ENCODE peak calls at places on chromosomes 7 and 10, in ten cellular contexts. U is HCT116, O is MM.1S, P is endodermal cell, C is neural progenitor cell, H is K562, J is fibroblast of lung, T is IMR-90, R is endothelial cell of umbilical vein, V is H9. B is an unnamed sample.

GRCh38 chr7:17781491-17782215 is 158.6 kb downstream of the SNX13 start:
- DNase-seq in U (peak), O (no peak), P (no peak), C (no peak), H (no peak), J (peak), T (peak), R (peak), V (no peak), B (no peak)

GRCh38 chr10:116826803-116827202 is 22.5 kb upstream of the ENO4 start:
- DNase-seq in U (peak), O (no peak), P (peak), C (peak), H (no peak), J (peak), T (peak), R (no peak), V (no peak), B (peak)

GRCh38 chr10:45580371-45580770 is 92.2 kb downstream of the ZFAND4 start:
- DNase-seq in U (no peak), O (peak), P (no peak), C (no peak), H (peak), J (no peak), T (no peak), R (peak), V (no peak), B (no peak)

GRCh38 chr7:127940365-127941160 is 90.7 kb downstream of the LRRC4 start:
- DNase-seq in U (no peak), O (no peak), P (no peak), C (peak), H (no peak), J (peak), T (no peak), R (no peak), V (no peak), B (no peak)

GRCh38 chr10:132257271-132257670 is 50.5 kb downstream of the STK32C start:
- DNase-seq in U (no peak), O (no peak), P (no peak), C (no peak), H (peak), J (peak), T (peak), R (no peak), V (no peak), B (no peak)

GRCh38 chr10:62506371-62506770 is 132.2 kb downstream of the ZNF365 start:
- DNase-seq in U (no peak), O (no peak), P (no peak), C (peak), H (no peak), J (no peak), T (no peak), R (no peak), V (no peak), B (no peak)

GRCh38 chr7:130429019-130429418 is 11.8 kb downstream of the CEP41 start:
- DNase-seq in U (no peak), O (no peak), P (no peak), C (no peak), H (no peak), J (no peak), T (no peak), R (no peak), V (no peak), B (no peak)

GRCh38 chr7:88664630-88665233 is 94.8 kb upstream of the ZNF804B start:
- DNase-seq in U (peak), O (no peak), P (peak), C (no peak), H (no peak), J (peak), T (no peak), R (peak), V (peak), B (no peak)

GRCh38 chr10:102775973-102776669 is 32.4 kb downstream of the WBP1L start:
- DNase-seq in U (no peak), O (peak), P (peak), C (peak), H (peak), J (peak), T (peak), R (peak), V (peak), B (no peak)

GRCh38 chr10:129950651-129951050 is 13.4 kb downstream of the EBF3 start:
- DNase-seq in U (no peak), O (no peak), P (no peak), C (no peak), H (no peak), J (no peak), T (peak), R (no peak), V (no peak), B (no peak)
- H3K9ac ChIP-seq in U (no peak), O (no peak), P (no peak), C (no peak), H (no peak), J (no peak), T (no peak), R (no peak), V (no peak), B (no peak)

DNA sequence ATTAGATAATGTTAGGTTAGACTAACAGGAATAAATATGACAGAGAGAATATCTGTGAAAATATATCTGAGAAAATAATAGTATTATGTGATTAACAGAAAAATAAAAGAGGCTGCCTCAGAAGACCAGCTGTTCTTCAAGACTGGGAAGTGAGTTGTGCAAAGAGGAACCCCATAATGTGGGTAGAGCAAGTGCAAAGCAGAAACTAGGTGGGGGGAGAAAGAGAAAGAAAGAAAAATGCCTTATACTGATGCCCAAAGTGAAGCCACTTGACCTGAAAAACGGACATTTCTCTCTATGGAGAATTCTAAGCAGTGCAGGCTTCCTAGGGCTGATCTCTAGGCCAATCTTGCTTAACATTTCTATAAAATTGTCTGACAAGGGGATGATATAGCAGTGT is 3.8 kb downstream of the NEBL start:
- DNase-seq in U (no peak), O (no peak), P (no peak), C (no peak), H (no peak), J (no peak), T (no peak), R (no peak), V (no peak), B (no peak)
- H3K27ac ChIP-seq in U (no peak), O (no peak), P (no peak), C (no peak), H (no peak), J (no peak), T (no peak), R (no peak), V (no peak), B (no peak)

GRCh38 chr10:79260803-79261740 is 86.2 kb upstream of the PPIF start:
- DNase-seq in U (no peak), O (peak), P (peak), C (peak), H (no peak), J (peak), T (peak), R (no peak), V (peak), B (no peak)
- H3K9ac ChIP-seq in U (no peak), O (no peak), P (no peak), C (no peak), H (no peak), J (peak), T (peak), R (no peak), V (no peak), B (no peak)

GRCh38 chr10:10860455-10860976 is 157.2 kb upstream of the CELF2 start:
- DNase-seq in U (no peak), O (no peak), P (no peak), C (no peak), H (no peak), J (no peak), T (no peak), R (no peak), V (no peak), B (no peak)

GRCh38 chr10:10865913-10866312 is 151.8 kb upstream of the CELF2 start:
- DNase-seq in U (no peak), O (no peak), P (no peak), C (no peak), H (no peak), J (no peak), T (no peak), R (no peak), V (no peak), B (no peak)

GRCh38 chr10:10870523-10871241 is 147.0 kb upstream of the CELF2 start:
- DNase-seq in U (no peak), O (peak), P (no peak), C (peak), H (no peak), J (no peak), T (no peak), R (no peak), V (no peak), B (no peak)

GRCh38 chr10:10869592-10869991 is 148.1 kb upstream of the CELF2 start:
- DNase-seq in U (no peak), O (no peak), P (no peak), C (no peak), H (peak), J (peak), T (peak), R (peak), V (no peak), B (no peak)

DNA sequence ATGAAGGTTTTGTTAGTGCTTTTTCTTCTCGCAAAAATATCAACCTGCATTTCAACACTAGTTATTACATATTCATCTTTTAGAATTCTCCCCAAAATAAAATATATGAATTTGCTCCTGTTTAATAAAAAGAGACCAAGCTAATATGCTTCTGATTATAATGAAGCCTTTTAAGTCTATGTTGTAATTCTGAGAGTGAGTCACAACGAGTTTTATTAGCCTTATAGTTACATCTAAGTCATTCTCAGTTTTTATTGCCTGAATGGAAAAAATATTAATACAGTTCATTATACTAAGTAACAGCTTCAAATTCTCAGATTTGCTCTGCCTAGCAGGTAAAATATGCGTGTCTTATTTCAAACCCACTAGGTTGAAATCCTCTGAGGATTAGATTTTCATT is 152.4 kb upstream of the CELF2 start:
- DNase-seq in U (no peak), O (no peak), P (no peak), C (no peak), H (no peak), J (no peak), T (peak), R (no peak), V (no peak), B (no peak)
- H3K27ac ChIP-seq in U (no peak), O (no peak), P (no peak), C (no peak), H (no peak), J (no peak), T (no peak), R (no peak), V (no peak), B (no peak)

GRCh38 chr7:111954056-111954455 is 252.1 kb downstream of the DOCK4 start:
- DNase-seq in U (no peak), O (no peak), P (no peak), C (no peak), H (no peak), J (no peak), T (no peak), R (no peak), V (no peak), B (no peak)

GRCh38 chr7:111954474-111955311 is 251.5 kb downstream of the DOCK4 start:
- DNase-seq in U (no peak), O (no peak), P (peak), C (peak), H (peak), J (no peak), T (no peak), R (peak), V (no peak), B (no peak)

GRCh38 chr7:111951027-111951426 is 255.2 kb downstream of the DOCK4 start:
- DNase-seq in U (no peak), O (no peak), P (no peak), C (no peak), H (no peak), J (peak), T (no peak), R (no peak), V (no peak), B (no peak)

GRCh38 chr7:111958431-111958830 is 247.8 kb downstream of the DOCK4 start:
- DNase-seq in U (no peak), O (no peak), P (no peak), C (no peak), H (no peak), J (no peak), T (no peak), R (no peak), V (no peak), B (no peak)

GRCh38 chr7:111953611-111954010 is 252.6 kb downstream of the DOCK4 start:
- DNase-seq in U (no peak), O (peak), P (peak), C (peak), H (no peak), J (no peak), T (no peak), R (no peak), V (no peak), B (no peak)
- H3K9ac ChIP-seq in U (no peak), O (no peak), P (no peak), C (no peak), H (no peak), J (no peak), T (no peak), R (no peak), V (no peak), B (no peak)

DNA sequence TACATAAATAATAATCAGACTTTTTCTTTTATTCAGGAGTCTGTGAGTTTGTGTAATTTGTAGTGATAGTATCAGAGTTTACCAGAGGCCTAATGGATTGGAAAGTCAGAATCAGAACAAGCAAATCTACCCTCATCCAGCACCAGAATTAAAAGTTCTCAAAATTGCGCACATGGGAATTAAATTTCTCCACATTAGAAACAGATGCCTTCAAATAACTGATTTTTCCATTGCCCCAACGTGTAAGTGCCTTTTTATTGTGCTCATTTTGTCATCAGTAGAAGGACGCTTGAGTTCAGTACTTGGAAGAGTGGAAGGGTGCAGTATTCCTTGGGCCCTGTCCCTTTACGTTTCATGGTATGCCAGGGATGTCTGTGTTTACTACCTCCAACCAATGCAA is 32.8 kb downstream of the BICC1 start:
- DNase-seq in U (no peak), O (no peak), P (no peak), C (no peak), H (no peak), J (no peak), T (no peak), R (no peak), V (no peak), B (no peak)
- H3K27ac ChIP-seq in U (no peak), O (no peak), P (no peak), C (no peak), H (no peak), J (no peak), T (no peak), R (no peak), V (no peak), B (no peak)

GRCh38 chr10:114491419-114491818 is 87.1 kb upstream of the AFAP1L2 start:
- DNase-seq in U (no peak), O (no peak), P (no peak), C (no peak), H (no peak), J (peak), T (no peak), R (no peak), V (no peak), B (no peak)
- H3K9ac ChIP-seq in U (no peak), O (no peak), P (no peak), C (no peak), H (no peak), J (no peak), T (no peak), R (no peak), V (no peak), B (no peak)

DNA sequence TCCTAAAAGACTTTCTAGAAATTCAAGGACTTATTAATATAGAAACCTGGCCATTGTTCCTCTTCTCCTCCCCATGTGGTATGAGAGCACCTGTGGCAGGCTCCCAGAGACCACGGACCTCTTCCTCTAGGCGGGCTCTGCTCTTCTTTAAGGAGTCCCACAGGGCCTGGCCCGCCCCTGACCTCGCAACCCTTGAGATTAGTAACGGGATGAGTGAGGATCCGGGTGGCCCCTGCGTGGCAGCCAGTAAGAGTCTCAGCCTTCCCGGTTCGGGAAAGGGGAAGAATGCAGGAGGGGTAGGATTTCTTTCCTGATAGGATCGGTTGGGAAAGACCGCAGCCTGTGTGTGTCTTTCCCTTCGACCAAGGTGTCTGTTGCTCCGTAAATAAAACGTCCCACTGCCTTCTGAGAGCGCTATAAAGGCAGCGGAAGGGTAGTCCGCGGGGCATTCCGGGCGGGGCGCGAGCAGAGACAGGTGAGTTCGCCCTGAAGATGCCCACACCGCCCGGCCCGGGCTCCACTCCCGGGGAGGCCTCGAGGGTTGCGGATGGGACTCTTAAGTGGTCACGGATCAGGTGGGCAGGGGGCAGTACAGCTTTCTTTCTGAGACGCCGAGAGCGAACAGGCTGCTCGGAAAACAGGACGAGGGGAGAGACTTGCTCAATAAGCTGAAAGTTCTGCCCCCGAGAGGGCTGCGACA is at the start of gene SLC26A4:
- DNase-seq in U (no peak), O (no peak), P (no peak), C (peak), H (no peak), J (no peak), T (no peak), R (no peak), V (no peak), B (no peak)
- H3K27ac ChIP-seq in U (no peak), O (no peak), P (no peak), C (no peak), H (peak), J (no peak), T (no peak), R (no peak), V (no peak), B (no peak)

GRCh38 chr7:86867163-86867762 is 192.2 kb downstream of the ELAPOR2 start:
- DNase-seq in U (no peak), O (no peak), P (no peak), C (peak), H (no peak), J (no peak), T (no peak), R (no peak), V (no peak), B (no peak)
- H3K9ac ChIP-seq in U (no peak), O (no peak), P (no peak), C (no peak), H (no peak), J (no peak), T (no peak), R (no peak), V (no peak), B (no peak)

DNA sequence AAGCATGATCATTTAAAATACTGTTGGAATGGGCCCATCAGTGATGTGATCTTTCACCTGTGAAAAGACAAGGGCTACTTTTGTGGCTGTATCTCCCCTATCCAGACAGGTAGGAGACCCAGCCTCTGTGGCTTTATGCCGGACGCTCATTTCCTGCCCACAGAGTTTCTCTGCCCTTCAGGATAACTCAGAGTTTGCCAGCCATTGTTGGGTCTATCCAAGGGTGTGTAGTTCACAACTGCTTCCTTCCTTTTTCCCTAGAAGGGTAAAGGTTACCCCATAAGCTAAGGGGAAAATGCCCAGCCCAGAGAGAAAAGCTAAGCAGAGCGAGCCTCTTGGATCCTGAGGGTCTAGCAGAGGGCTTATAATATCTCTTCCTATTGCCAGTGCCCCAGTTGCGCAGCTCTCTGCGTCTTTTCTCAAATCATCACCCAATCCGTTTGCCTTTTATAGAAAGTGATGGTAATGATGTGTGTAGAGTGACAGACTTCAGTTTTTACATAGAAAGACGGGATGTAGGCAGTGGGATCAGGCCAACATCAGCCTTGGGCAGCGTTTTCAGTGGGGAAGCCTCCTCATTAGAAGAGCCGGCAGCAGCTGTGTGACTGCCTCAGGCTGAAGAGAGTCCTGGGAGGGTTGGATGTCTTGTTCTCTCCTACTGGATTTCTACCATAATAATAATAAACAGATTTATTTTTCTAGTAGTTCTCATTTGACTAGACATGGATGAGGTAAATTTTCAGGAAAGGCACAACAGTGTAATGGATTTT is 80.5 kb downstream of the MET start:
- DNase-seq in U (no peak), O (no peak), P (no peak), C (no peak), H (no peak), J (no peak), T (no peak), R (peak), V (no peak), B (no peak)
- H3K27ac ChIP-seq in U (peak), O (no peak), P (no peak), C (no peak), H (no peak), J (no peak), T (no peak), R (no peak), V (no peak), B (no peak)

B was measured in SK-N-MC.